ENCODE peak calls at places on chromosomes 4 and X, in ten cellular contexts. One of them, this sample, is unnamed.

GRCh38 chrX:78329486-78329885 is 2.1 kb upstream of the CYSLTR1 start:
- DNase-seq in Right ventricle myocardium superior: no peak
- DNase-seq in B cell: peak; percentile 13
- DNase-seq in fibroblast of mammary gland: no peak
- DNase-seq in head of caudate nucleus: no peak
- DNase-seq in H9: no peak
- DNase-seq in gastrocnemius medialis: no peak
- DNase-seq in RKO: no peak
- DNase-seq in HepG2: no peak
- DNase-seq in NCI-H2081: no peak
- DNase-seq in this sample: no peak

GRCh38 chr4:88818650-88819470 is 121.2 kb upstream of the NAP1L5 start:
- DNase-seq in Right ventricle myocardium superior: no peak
- DNase-seq in B cell: no peak
- DNase-seq in fibroblast of mammary gland: peak; percentile 64
- DNase-seq in head of caudate nucleus: peak; percentile 5
- DNase-seq in H9: peak; percentile 49
- DNase-seq in gastrocnemius medialis: no peak
- DNase-seq in RKO: peak; percentile 43
- DNase-seq in HepG2: peak; percentile 56
- DNase-seq in NCI-H2081: peak; percentile 67
- DNase-seq in this sample: no peak

GRCh38 chr4:138910914-138911336 is 104.7 kb upstream of the NOCT start:
- DNase-seq in Right ventricle myocardium superior: peak; percentile 88
- DNase-seq in B cell: no peak
- DNase-seq in fibroblast of mammary gland: peak; percentile 70
- DNase-seq in head of caudate nucleus: peak; percentile 34
- DNase-seq in H9: peak; percentile 69
- DNase-seq in gastrocnemius medialis: peak; percentile 24
- DNase-seq in RKO: no peak
- DNase-seq in HepG2: peak; percentile 55
- DNase-seq in NCI-H2081: peak; percentile 95
- DNase-seq in this sample: peak; percentile 81

GRCh38 chrX:10441464-10441863 is 178.9 kb downstream of the MID1 start:
- DNase-seq in Right ventricle myocardium superior: no peak
- DNase-seq in B cell: no peak
- DNase-seq in fibroblast of mammary gland: no peak
- DNase-seq in head of caudate nucleus: no peak
- DNase-seq in H9: no peak
- DNase-seq in gastrocnemius medialis: no peak
- DNase-seq in RKO: no peak
- DNase-seq in HepG2: no peak
- DNase-seq in NCI-H2081: no peak
- DNase-seq in this sample: no peak

GRCh38 chrX:71910526-71911022 is at the start of gene NHSL2:
- DNase-seq in Right ventricle myocardium superior: peak; percentile 50
- DNase-seq in B cell: no peak
- DNase-seq in fibroblast of mammary gland: peak; percentile 26
- DNase-seq in head of caudate nucleus: peak; percentile 25
- DNase-seq in H9: peak; percentile 67
- DNase-seq in gastrocnemius medialis: no peak
- DNase-seq in RKO: no peak
- DNase-seq in HepG2: no peak
- DNase-seq in NCI-H2081: no peak
- DNase-seq in this sample: no peak

GRCh38 chrX:74297766-74298165 is 6.2 kb upstream of the ZCCHC13 start:
- DNase-seq in Right ventricle myocardium superior: no peak
- DNase-seq in B cell: no peak
- DNase-seq in fibroblast of mammary gland: no peak
- DNase-seq in head of caudate nucleus: no peak
- DNase-seq in H9: no peak
- DNase-seq in gastrocnemius medialis: no peak
- DNase-seq in RKO: no peak
- DNase-seq in HepG2: no peak
- DNase-seq in NCI-H2081: no peak
- DNase-seq in this sample: no peak

GRCh38 chr4:56148428-56148827 is 199.7 kb downstream of the CEP135 start:
- DNase-seq in Right ventricle myocardium superior: no peak
- DNase-seq in B cell: no peak
- DNase-seq in fibroblast of mammary gland: peak; percentile 10
- DNase-seq in head of caudate nucleus: no peak
- DNase-seq in H9: no peak
- DNase-seq in gastrocnemius medialis: no peak
- DNase-seq in RKO: peak; percentile 30
- DNase-seq in HepG2: no peak
- DNase-seq in NCI-H2081: no peak
- DNase-seq in this sample: no peak

GRCh38 chr4:121938282-121939092 is 13.4 kb downstream of the TRPC3 start:
- DNase-seq in Right ventricle myocardium superior: no peak
- DNase-seq in B cell: no peak
- DNase-seq in fibroblast of mammary gland: no peak
- DNase-seq in head of caudate nucleus: no peak
- DNase-seq in H9: no peak
- DNase-seq in gastrocnemius medialis: no peak
- DNase-seq in RKO: no peak
- DNase-seq in HepG2: peak; percentile 12
- DNase-seq in NCI-H2081: no peak
- DNase-seq in this sample: no peak

GRCh38 chrX:66633541-66633940 is 5.3 kb downstream of the EDA2R start:
- DNase-seq in Right ventricle myocardium superior: no peak
- DNase-seq in B cell: no peak
- DNase-seq in fibroblast of mammary gland: peak; percentile 85
- DNase-seq in head of caudate nucleus: no peak
- DNase-seq in H9: no peak
- DNase-seq in gastrocnemius medialis: no peak
- DNase-seq in RKO: no peak
- DNase-seq in HepG2: no peak
- DNase-seq in NCI-H2081: no peak
- DNase-seq in this sample: no peak

GRCh38 chrX:68699960-68700746 is 52.7 kb downstream of the STARD8 start:
- DNase-seq in Right ventricle myocardium superior: no peak
- DNase-seq in B cell: no peak
- DNase-seq in fibroblast of mammary gland: peak; percentile 64
- DNase-seq in head of caudate nucleus: no peak
- DNase-seq in H9: no peak
- DNase-seq in gastrocnemius medialis: no peak
- DNase-seq in RKO: peak; percentile 65
- DNase-seq in HepG2: no peak
- DNase-seq in NCI-H2081: no peak
- DNase-seq in this sample: no peak

GRCh38 chr4:126737899-126738526 is 894.7 kb upstream of the INTU start:
- DNase-seq in Right ventricle myocardium superior: no peak
- DNase-seq in B cell: no peak
- DNase-seq in fibroblast of mammary gland: no peak
- DNase-seq in head of caudate nucleus: no peak
- DNase-seq in H9: no peak
- DNase-seq in gastrocnemius medialis: no peak
- DNase-seq in RKO: no peak
- DNase-seq in HepG2: no peak
- DNase-seq in NCI-H2081: no peak
- DNase-seq in this sample: no peak

GRCh38 chr4:183770900-183771299 is 111.8 kb downstream of the TRAPPC11 start:
- DNase-seq in Right ventricle myocardium superior: no peak
- DNase-seq in B cell: no peak
- DNase-seq in fibroblast of mammary gland: no peak
- DNase-seq in head of caudate nucleus: no peak
- DNase-seq in H9: no peak
- DNase-seq in gastrocnemius medialis: no peak
- DNase-seq in RKO: no peak
- DNase-seq in HepG2: no peak
- DNase-seq in NCI-H2081: no peak
- DNase-seq in this sample: no peak

GRCh38 chr4:60133414-60133813 is 1066.7 kb upstream of the ADGRL3 start:
- DNase-seq in Right ventricle myocardium superior: no peak
- DNase-seq in B cell: no peak
- DNase-seq in fibroblast of mammary gland: no peak
- DNase-seq in head of caudate nucleus: no peak
- DNase-seq in H9: no peak
- DNase-seq in gastrocnemius medialis: no peak
- DNase-seq in RKO: peak; percentile 84
- DNase-seq in HepG2: no peak
- DNase-seq in NCI-H2081: no peak
- DNase-seq in this sample: no peak

GRCh38 chrX:40644821-40645358 is 2.5 kb downstream of the CXorf38 start:
- DNase-seq in Right ventricle myocardium superior: peak; percentile 47
- DNase-seq in B cell: peak; percentile 72
- DNase-seq in fibroblast of mammary gland: peak; percentile 83
- DNase-seq in head of caudate nucleus: no peak
- DNase-seq in H9: no peak
- DNase-seq in gastrocnemius medialis: no peak
- DNase-seq in RKO: peak; percentile 75
- DNase-seq in HepG2: peak; percentile 5
- DNase-seq in NCI-H2081: no peak
- DNase-seq in this sample: no peak

GRCh38 chr4:169583563-169583962 is 28.8 kb downstream of the NEK1 start:
- DNase-seq in Right ventricle myocardium superior: no peak
- DNase-seq in B cell: no peak
- DNase-seq in fibroblast of mammary gland: peak; percentile 56
- DNase-seq in head of caudate nucleus: no peak
- DNase-seq in H9: no peak
- DNase-seq in gastrocnemius medialis: no peak
- DNase-seq in RKO: no peak
- DNase-seq in HepG2: no peak
- DNase-seq in NCI-H2081: no peak
- DNase-seq in this sample: no peak

GRCh38 chrX:39688576-39689373 is 409.0 kb downstream of the BCOR start:
- DNase-seq in Right ventricle myocardium superior: peak; percentile 78
- DNase-seq in B cell: peak; percentile 54
- DNase-seq in fibroblast of mammary gland: no peak
- DNase-seq in head of caudate nucleus: peak; percentile 64
- DNase-seq in H9: peak; percentile 75
- DNase-seq in gastrocnemius medialis: no peak
- DNase-seq in RKO: peak; percentile 17
- DNase-seq in HepG2: peak; percentile 1
- DNase-seq in NCI-H2081: peak; percentile 80
- DNase-seq in this sample: peak; percentile 78

GRCh38 chr4:41148292-41148691 is 66.0 kb downstream of the APBB2 start:
- DNase-seq in Right ventricle myocardium superior: no peak
- DNase-seq in B cell: no peak
- DNase-seq in fibroblast of mammary gland: peak; percentile 38
- DNase-seq in head of caudate nucleus: no peak
- DNase-seq in H9: no peak
- DNase-seq in gastrocnemius medialis: no peak
- DNase-seq in RKO: no peak
- DNase-seq in HepG2: no peak
- DNase-seq in NCI-H2081: no peak
- DNase-seq in this sample: no peak

GRCh38 chr4:121484633-121485032 is 103.8 kb upstream of the QRFPR start:
- DNase-seq in Right ventricle myocardium superior: peak; percentile 44
- DNase-seq in B cell: no peak
- DNase-seq in fibroblast of mammary gland: peak; percentile 72
- DNase-seq in head of caudate nucleus: no peak
- DNase-seq in H9: peak; percentile 61
- DNase-seq in gastrocnemius medialis: no peak
- DNase-seq in RKO: peak; percentile 62
- DNase-seq in HepG2: peak; percentile 36
- DNase-seq in NCI-H2081: peak; percentile 5
- DNase-seq in this sample: no peak

GRCh38 chrX:132737743-132738142 is 220.7 kb downstream of the HS6ST2 start:
- DNase-seq in Right ventricle myocardium superior: no peak
- DNase-seq in B cell: no peak
- DNase-seq in fibroblast of mammary gland: peak; percentile 3
- DNase-seq in head of caudate nucleus: no peak
- DNase-seq in H9: no peak
- DNase-seq in gastrocnemius medialis: no peak
- DNase-seq in RKO: peak; percentile 1
- DNase-seq in HepG2: no peak
- DNase-seq in NCI-H2081: no peak
- DNase-seq in this sample: no peak

GRCh38 chr4:156870166-156870565 is 101.4 kb downstream of the PDGFC start:
- DNase-seq in Right ventricle myocardium superior: no peak
- DNase-seq in B cell: no peak
- DNase-seq in fibroblast of mammary gland: peak; percentile 41
- DNase-seq in head of caudate nucleus: no peak
- DNase-seq in H9: no peak
- DNase-seq in gastrocnemius medialis: no peak
- DNase-seq in RKO: no peak
- DNase-seq in HepG2: no peak
- DNase-seq in NCI-H2081: no peak
- DNase-seq in this sample: no peak

GRCh38 chrX:3371163-3371562 is 24.7 kb upstream of the MXRA5 start:
- DNase-seq in Right ventricle myocardium superior: no peak
- DNase-seq in B cell: no peak
- DNase-seq in fibroblast of mammary gland: no peak
- DNase-seq in head of caudate nucleus: no peak
- DNase-seq in H9: no peak
- DNase-seq in gastrocnemius medialis: no peak
- DNase-seq in RKO: no peak
- DNase-seq in HepG2: no peak
- DNase-seq in NCI-H2081: no peak
- DNase-seq in this sample: no peak

GRCh38 chr4:55853484-55854046 is at the start of gene EXOC1:
- DNase-seq in Right ventricle myocardium superior: peak; percentile 100
- DNase-seq in B cell: peak; percentile 85
- DNase-seq in fibroblast of mammary gland: peak; percentile 95
- DNase-seq in head of caudate nucleus: peak; percentile 98
- DNase-seq in H9: peak; percentile 98
- DNase-seq in gastrocnemius medialis: peak; percentile 94
- DNase-seq in RKO: peak; percentile 97
- DNase-seq in HepG2: peak; percentile 95
- DNase-seq in NCI-H2081: peak; percentile 94
- DNase-seq in this sample: peak; percentile 100

GRCh38 chr4:42625366-42625765 is 31.5 kb downstream of the ATP8A1 start:
- DNase-seq in Right ventricle myocardium superior: no peak
- DNase-seq in B cell: no peak
- DNase-seq in fibroblast of mammary gland: no peak
- DNase-seq in head of caudate nucleus: no peak
- DNase-seq in H9: no peak
- DNase-seq in gastrocnemius medialis: no peak
- DNase-seq in RKO: no peak
- DNase-seq in HepG2: no peak
- DNase-seq in NCI-H2081: no peak
- DNase-seq in this sample: no peak

GRCh38 chrX:50799531-50799961 is 14.4 kb downstream of the SHROOM4 start:
- DNase-seq in Right ventricle myocardium superior: no peak
- DNase-seq in B cell: no peak
- DNase-seq in fibroblast of mammary gland: peak; percentile 67
- DNase-seq in head of caudate nucleus: no peak
- DNase-seq in H9: no peak
- DNase-seq in gastrocnemius medialis: no peak
- DNase-seq in RKO: no peak
- DNase-seq in HepG2: no peak
- DNase-seq in NCI-H2081: no peak
- DNase-seq in this sample: no peak

GRCh38 chr4:68498413-68499007 is 51.2 kb downstream of the TMPRSS11E start:
- DNase-seq in Right ventricle myocardium superior: no peak
- DNase-seq in B cell: peak; percentile 20
- DNase-seq in fibroblast of mammary gland: peak; percentile 66
- DNase-seq in head of caudate nucleus: peak; percentile 5
- DNase-seq in H9: peak; percentile 60
- DNase-seq in gastrocnemius medialis: no peak
- DNase-seq in RKO: peak; percentile 81
- DNase-seq in HepG2: peak; percentile 78
- DNase-seq in NCI-H2081: peak; percentile 42
- DNase-seq in this sample: no peak

GRCh38 chrX:4451591-4451990 is 738.1 kb upstream of the PRKX start:
- DNase-seq in Right ventricle myocardium superior: no peak
- DNase-seq in B cell: no peak
- DNase-seq in fibroblast of mammary gland: no peak
- DNase-seq in head of caudate nucleus: no peak
- DNase-seq in H9: no peak
- DNase-seq in gastrocnemius medialis: no peak
- DNase-seq in RKO: no peak
- DNase-seq in HepG2: no peak
- DNase-seq in NCI-H2081: no peak
- DNase-seq in this sample: no peak

GRCh38 chr4:19645589-19645988 is 606.1 kb upstream of the SLIT2 start:
- DNase-seq in Right ventricle myocardium superior: no peak
- DNase-seq in B cell: no peak
- DNase-seq in fibroblast of mammary gland: no peak
- DNase-seq in head of caudate nucleus: no peak
- DNase-seq in H9: no peak
- DNase-seq in gastrocnemius medialis: no peak
- DNase-seq in RKO: no peak
- DNase-seq in HepG2: no peak
- DNase-seq in NCI-H2081: no peak
- DNase-seq in this sample: no peak

GRCh38 chr4:136742330-136742729 is 790.0 kb downstream of the PCDH18 start:
- DNase-seq in Right ventricle myocardium superior: no peak
- DNase-seq in B cell: no peak
- DNase-seq in fibroblast of mammary gland: peak; percentile 8
- DNase-seq in head of caudate nucleus: no peak
- DNase-seq in H9: no peak
- DNase-seq in gastrocnemius medialis: no peak
- DNase-seq in RKO: no peak
- DNase-seq in HepG2: no peak
- DNase-seq in NCI-H2081: no peak
- DNase-seq in this sample: no peak

This sample was measured in Right ventricle myocardium inferior.